ENCODE peak calls at places on chromosome 22, in six cellular contexts. One of them, this sample, is unnamed.

GRCh38 chr22:37803195-37803635 is 4.5 kb upstream of the GCAT start:
- DNase-seq in GM23248: no peak
- DNase-seq in PC-3: no peak
- DNase-seq in neural progenitor cell: peak; percentile 72
- DNase-seq in GM23338: peak; percentile 79
- DNase-seq in hepatocyte: no peak
- DNase-seq in this sample: no peak

GRCh38 chr22:20117656-20118571 is 888 bp upstream of the TRMT2A start:
- DNase-seq in neural progenitor cell: peak; percentile 51
- DNase-seq in PC-3: no peak
- DNase-seq in GM23338: peak; percentile 32
- DNase-seq in GM23248: peak; percentile 80
- DNase-seq in hepatocyte: peak; percentile 56
- DNase-seq in this sample: no peak

GRCh38 chr22:43819691-43820670 is 7.9 kb upstream of the EFCAB6 start:
- DNase-seq in GM23248: no peak
- DNase-seq in neural progenitor cell: no peak
- DNase-seq in hepatocyte: no peak
- DNase-seq in PC-3: no peak
- DNase-seq in GM23338: no peak
- DNase-seq in this sample: no peak

GRCh38 chr22:48749555-48750227 is 1078.0 kb downstream of the BRD1 start:
- DNase-seq in PC-3: no peak
- DNase-seq in GM23338: no peak
- DNase-seq in GM23248: no peak
- DNase-seq in hepatocyte: peak; percentile 2
- DNase-seq in neural progenitor cell: no peak
- DNase-seq in this sample: no peak

GRCh38 chr22:23458663-23459541 is 121.2 kb downstream of the IGLL1 start:
- DNase-seq in PC-3: no peak
- DNase-seq in GM23338: no peak
- DNase-seq in hepatocyte: no peak
- DNase-seq in GM23248: no peak
- DNase-seq in neural progenitor cell: no peak
- DNase-seq in this sample: no peak

GRCh38 chr22:43293661-43294392 is 49.3 kb downstream of the SCUBE1 start:
- DNase-seq in GM23338: no peak
- DNase-seq in GM23248: peak; percentile 74
- DNase-seq in hepatocyte: peak; percentile 93
- DNase-seq in neural progenitor cell: peak; percentile 26
- DNase-seq in PC-3: peak; percentile 29
- DNase-seq in this sample: no peak

GRCh38 chr22:38317995-38318715 is 922 bp upstream of the CSNK1E start:
- DNase-seq in PC-3: peak; percentile 95
- DNase-seq in GM23248: peak; percentile 99
- DNase-seq in neural progenitor cell: peak; percentile 34
- DNase-seq in GM23338: no peak
- DNase-seq in hepatocyte: peak; percentile 91
- DNase-seq in this sample: peak; percentile 81

GRCh38 chr22:20746466-20747189 is 27.3 kb upstream of the SERPIND1 start:
- DNase-seq in GM23248: no peak
- DNase-seq in hepatocyte: no peak
- DNase-seq in PC-3: no peak
- DNase-seq in GM23338: no peak
- DNase-seq in neural progenitor cell: no peak
- DNase-seq in this sample: no peak

GRCh38 chr22:43631201-43631600 is 180.9 kb downstream of the EFCAB6 start:
- DNase-seq in neural progenitor cell: no peak
- DNase-seq in PC-3: no peak
- DNase-seq in hepatocyte: no peak
- DNase-seq in GM23248: no peak
- DNase-seq in GM23338: no peak
- DNase-seq in this sample: no peak

GRCh38 chr22:48635825-48636224 is 1191.8 kb downstream of the BRD1 start:
- DNase-seq in GM23338: no peak
- DNase-seq in GM23248: no peak
- DNase-seq in neural progenitor cell: no peak
- DNase-seq in PC-3: no peak
- DNase-seq in hepatocyte: no peak
- DNase-seq in this sample: no peak

GRCh38 chr22:21866821-21867527 is 471 bp downstream of the MAPK1 start:
- DNase-seq in neural progenitor cell: peak; percentile 62
- DNase-seq in PC-3: peak; percentile 11
- DNase-seq in hepatocyte: peak; percentile 13
- DNase-seq in GM23248: peak; percentile 69
- DNase-seq in GM23338: peak; percentile 44
- DNase-seq in this sample: no peak

GRCh38 chr22:39242389-39242808 is 2.4 kb downstream of the PDGFB start:
- DNase-seq in PC-3: no peak
- DNase-seq in GM23248: no peak
- DNase-seq in hepatocyte: no peak
- DNase-seq in GM23338: peak; percentile 77
- DNase-seq in neural progenitor cell: peak; percentile 72
- DNase-seq in this sample: no peak

GRCh38 chr22:38338772-38339379 is 21.6 kb upstream of the CSNK1E start:
- DNase-seq in GM23338: no peak
- DNase-seq in PC-3: no peak
- DNase-seq in hepatocyte: no peak
- DNase-seq in GM23248: no peak
- DNase-seq in neural progenitor cell: no peak
- DNase-seq in this sample: no peak

GRCh38 chr22:20110359-20110985 is 5.4 kb upstream of the RANBP1 start:
- DNase-seq in hepatocyte: no peak
- DNase-seq in GM23248: no peak
- DNase-seq in GM23338: no peak
- DNase-seq in neural progenitor cell: no peak
- DNase-seq in PC-3: no peak
- DNase-seq in this sample: no peak

GRCh38 chr22:43993072-43993760 is 30.9 kb upstream of the PARVB start:
- DNase-seq in PC-3: peak; percentile 54
- DNase-seq in GM23248: peak; percentile 78
- DNase-seq in GM23338: peak; percentile 85
- DNase-seq in neural progenitor cell: peak; percentile 83
- DNase-seq in hepatocyte: peak; percentile 75
- DNase-seq in this sample: peak; percentile 21

GRCh38 chr22:40156001-40156516 is 21.7 kb upstream of the TNRC6B start:
- DNase-seq in PC-3: peak; percentile 87
- DNase-seq in neural progenitor cell: no peak
- DNase-seq in GM23338: peak; percentile 74
- DNase-seq in GM23248: peak; percentile 49
- DNase-seq in hepatocyte: peak; percentile 77
- DNase-seq in this sample: peak; percentile 51

GRCh38 chr22:39396156-39396796 is 3.3 kb upstream of the TAB1 start:
- DNase-seq in GM23248: no peak
- DNase-seq in GM23338: no peak
- DNase-seq in PC-3: no peak
- DNase-seq in hepatocyte: no peak
- DNase-seq in neural progenitor cell: no peak
- DNase-seq in this sample: no peak

DNA sequence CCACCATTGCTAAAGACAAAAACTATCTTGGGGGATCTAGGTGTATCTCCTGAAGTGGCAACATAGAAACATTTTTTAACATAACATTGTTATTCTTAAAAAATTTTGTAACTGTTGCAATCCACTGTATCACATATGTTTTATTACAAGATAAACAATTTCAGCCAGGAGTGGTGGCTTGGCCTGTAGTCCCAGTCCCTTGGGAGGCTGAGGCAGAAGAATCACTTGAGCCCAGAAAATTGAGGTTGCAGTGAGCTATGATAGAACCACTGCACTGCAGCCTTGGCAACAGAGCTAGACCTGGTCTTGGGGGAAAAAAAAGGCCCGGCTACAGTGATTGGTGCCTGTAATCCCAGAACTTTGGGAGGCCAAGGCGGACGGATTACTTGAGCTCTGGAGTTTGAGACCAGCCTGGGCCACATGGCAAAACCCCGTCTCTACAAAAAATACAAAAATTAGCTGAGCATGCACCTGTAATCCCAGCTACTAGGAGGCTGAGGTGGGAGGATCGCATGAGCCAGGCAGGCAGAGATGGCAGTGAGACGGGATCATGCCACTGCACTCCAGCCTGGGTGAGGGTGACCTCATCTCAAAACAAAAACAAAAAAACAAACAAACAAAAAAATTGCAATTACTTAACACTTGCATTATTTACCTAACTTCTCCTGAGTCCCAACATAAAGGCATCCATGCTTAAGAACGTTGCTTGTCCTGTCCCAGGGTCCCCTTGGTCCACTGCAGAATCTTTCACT is 1.5 kb upstream of the DEPDC5 start:
- DNase-seq in GM23248: no peak
- DNase-seq in PC-3: no peak
- DNase-seq in hepatocyte: no peak
- DNase-seq in GM23338: no peak
- DNase-seq in neural progenitor cell: no peak
- DNase-seq in this sample: no peak
- H3K4me3 ChIP-seq in GM23248: no peak overlapping the region
- H3K4me3 ChIP-seq in PC-3: no peak overlapping the region
- H3K4me3 ChIP-seq in hepatocyte: no peak overlapping the region
- H3K4me3 ChIP-seq in GM23338: peak overlapping the region; percentile 58
- H3K4me3 ChIP-seq in neural progenitor cell: peak overlapping the region; percentile 71
- H3K4me3 ChIP-seq in this sample: no peak overlapping the region

DNA sequence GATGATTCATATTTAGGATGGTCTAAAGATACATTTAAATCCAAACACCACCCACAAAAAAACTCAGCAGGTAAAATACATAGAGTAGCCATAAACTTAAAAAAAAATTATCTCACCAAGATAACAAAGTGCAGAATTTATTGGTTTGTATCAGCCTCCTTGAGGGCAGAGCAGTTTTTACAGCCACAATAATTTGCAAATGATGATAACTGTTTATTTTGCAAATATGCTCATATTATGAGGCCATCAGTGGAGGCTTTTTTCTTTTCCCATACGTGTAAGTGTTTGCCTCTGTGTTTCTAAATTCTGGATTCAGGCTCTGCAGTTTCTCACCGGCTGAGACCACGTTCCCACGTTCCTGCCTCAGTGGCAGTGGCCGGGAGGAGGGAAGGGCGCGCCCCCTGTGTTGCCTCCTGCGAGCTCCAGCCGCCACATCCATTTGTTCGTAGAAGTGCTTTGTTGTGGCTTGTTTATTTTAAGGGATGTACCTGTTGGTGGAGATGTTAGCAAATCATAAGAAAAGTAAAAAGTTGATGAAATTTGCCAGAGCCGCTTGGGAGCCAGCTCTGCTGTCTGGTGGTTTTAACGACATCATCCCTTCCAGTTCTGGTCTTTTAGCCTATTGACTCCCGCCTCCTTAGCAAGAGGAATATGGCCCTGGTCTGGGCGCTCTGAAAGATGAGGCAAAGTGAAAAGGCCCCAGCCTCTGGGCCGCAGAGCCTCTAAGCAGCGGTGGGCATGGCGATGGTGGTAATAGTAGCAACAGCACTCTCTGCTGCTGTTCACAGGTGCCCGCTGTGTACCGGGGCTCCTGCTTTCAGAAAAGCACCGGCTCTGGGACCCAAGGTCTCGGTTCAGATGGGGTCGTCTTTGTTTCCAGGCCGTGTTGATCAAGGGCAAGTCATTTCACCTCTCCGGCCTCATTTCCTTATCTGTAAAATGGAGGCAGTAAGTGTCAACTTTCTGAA is 66.7 kb upstream of the PPARA start:
- DNase-seq in PC-3: no peak
- DNase-seq in neural progenitor cell: no peak
- DNase-seq in hepatocyte: no peak
- DNase-seq in GM23338: no peak
- DNase-seq in GM23248: peak; percentile 61
- DNase-seq in this sample: no peak
- TF ChIP-seq EZH2phosphoT487 in PC-3: no peak
- TF ChIP-seq EZH2phosphoT487 in neural progenitor cell: no peak
- TF ChIP-seq EZH2phosphoT487 in hepatocyte: no peak
- TF ChIP-seq EZH2phosphoT487 in GM23338: no peak
- TF ChIP-seq EZH2phosphoT487 in GM23248: no peak
- TF ChIP-seq EZH2phosphoT487 in this sample: no peak

DNA sequence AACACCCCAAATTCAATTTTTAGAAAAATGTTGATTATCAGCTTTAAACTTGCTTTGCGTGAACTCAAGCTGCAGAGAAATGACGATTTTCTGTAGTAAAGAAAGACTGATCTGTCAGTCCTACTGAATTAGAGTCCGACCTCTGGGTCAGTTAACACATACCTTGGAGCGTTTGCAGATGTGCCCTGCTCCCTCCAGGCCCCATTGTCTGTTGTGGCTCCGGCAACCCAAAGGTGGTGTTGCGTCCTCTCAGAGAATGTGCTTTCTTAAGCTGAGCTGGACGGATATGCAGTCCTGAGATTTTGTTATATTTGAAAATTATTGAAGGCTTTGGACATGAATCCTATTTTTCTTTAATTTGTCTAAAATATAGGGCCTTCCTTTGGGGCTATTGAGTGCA is 31.5 kb upstream of the MYO18B start:
- DNase-seq in PC-3: no peak
- DNase-seq in hepatocyte: no peak
- DNase-seq in GM23338: no peak
- DNase-seq in neural progenitor cell: peak; percentile 11
- DNase-seq in GM23248: no peak
- DNase-seq in this sample: no peak
- H3K4me3 ChIP-seq in PC-3: no peak overlapping the region
- H3K4me3 ChIP-seq in hepatocyte: no peak overlapping the region
- H3K4me3 ChIP-seq in GM23338: no peak overlapping the region
- H3K4me3 ChIP-seq in neural progenitor cell: no peak overlapping the region
- H3K4me3 ChIP-seq in GM23248: no peak overlapping the region
- H3K4me3 ChIP-seq in this sample: no peak overlapping the region

GRCh38 chr22:35627267-35628041 is 10.3 kb upstream of the MB start:
- DNase-seq in neural progenitor cell: peak; percentile 81
- DNase-seq in GM23338: peak; percentile 85
- DNase-seq in hepatocyte: peak; percentile 92
- DNase-seq in PC-3: peak; percentile 79
- DNase-seq in GM23248: peak; percentile 89
- DNase-seq in this sample: peak; percentile 69
- TF ChIP-seq EZH2phosphoT487 in neural progenitor cell: no peak
- TF ChIP-seq EZH2phosphoT487 in GM23338: no peak
- TF ChIP-seq EZH2phosphoT487 in hepatocyte: no peak
- TF ChIP-seq EZH2phosphoT487 in PC-3: no peak
- TF ChIP-seq EZH2phosphoT487 in GM23248: no peak
- TF ChIP-seq EZH2phosphoT487 in this sample: no peak

GRCh38 chr22:35539487-35539886 is 1.1 kb upstream of the RASD2 start:
- DNase-seq in GM23248: no peak
- DNase-seq in PC-3: no peak
- DNase-seq in hepatocyte: no peak
- DNase-seq in neural progenitor cell: no peak
- DNase-seq in GM23338: no peak
- DNase-seq in this sample: no peak
- H3K4me3 ChIP-seq in GM23248: peak overlapping the region; percentile 77
- H3K4me3 ChIP-seq in PC-3: no peak overlapping the region
- H3K4me3 ChIP-seq in hepatocyte: no peak overlapping the region
- H3K4me3 ChIP-seq in neural progenitor cell: peak overlapping the region; percentile 66
- H3K4me3 ChIP-seq in GM23338: peak overlapping the region; percentile 57
- H3K4me3 ChIP-seq in this sample: no peak overlapping the region